ENCODE peak calls at places on chromosomes 1 and 21, in five cellular contexts. One of them, this sample, is unnamed.

GRCh38 chr1:240866724-240867123 is 254.8 kb upstream of the GREM2 start:
- DNase-seq in omental fat pad: no peak
- DNase-seq in cardiac muscle cell: no peak
- DNase-seq in osteocyte: no peak
- DNase-seq in T47D: no peak
- DNase-seq in this sample: no peak

GRCh38 chr1:112818990-112819689 is 104.0 kb upstream of the PPM1J start:
- DNase-seq in cardiac muscle cell: peak; percentile 91
- DNase-seq in T47D: no peak
- DNase-seq in osteocyte: no peak
- DNase-seq in omental fat pad: no peak
- DNase-seq in this sample: no peak

GRCh38 chr1:34918609-34919561 is 10.6 kb downstream of the DLGAP3 start:
- DNase-seq in cardiac muscle cell: no peak
- DNase-seq in T47D: no peak
- DNase-seq in omental fat pad: no peak
- DNase-seq in osteocyte: peak; percentile 76
- DNase-seq in this sample: no peak

GRCh38 chr1:212531267-212531666 is 77.3 kb upstream of the ATF3 start:
- DNase-seq in cardiac muscle cell: no peak
- DNase-seq in T47D: no peak
- DNase-seq in omental fat pad: no peak
- DNase-seq in osteocyte: no peak
- DNase-seq in this sample: no peak

GRCh38 chr21:42302292-42302650 is 12.9 kb downstream of the TFF3 start:
- DNase-seq in cardiac muscle cell: no peak
- DNase-seq in osteocyte: no peak
- DNase-seq in T47D: no peak
- DNase-seq in omental fat pad: no peak
- DNase-seq in this sample: no peak

GRCh38 chr1:47317841-47318240 is 3.9 kb upstream of the STIL start:
- DNase-seq in osteocyte: no peak
- DNase-seq in cardiac muscle cell: no peak
- DNase-seq in omental fat pad: no peak
- DNase-seq in T47D: no peak
- DNase-seq in this sample: no peak

GRCh38 chr1:31655756-31656155 is 11.1 kb upstream of the PEF1 start:
- DNase-seq in cardiac muscle cell: no peak
- DNase-seq in T47D: no peak
- DNase-seq in osteocyte: no peak
- DNase-seq in omental fat pad: no peak
- DNase-seq in this sample: no peak

GRCh38 chr1:1116701-1117468 is 996 bp upstream of the C1orf159 start:
- DNase-seq in omental fat pad: no peak
- DNase-seq in T47D: no peak
- DNase-seq in cardiac muscle cell: no peak
- DNase-seq in osteocyte: no peak
- DNase-seq in this sample: no peak

GRCh38 chr1:7549693-7550161 is 221.4 kb upstream of the VAMP3 start:
- DNase-seq in osteocyte: no peak
- DNase-seq in T47D: no peak
- DNase-seq in cardiac muscle cell: no peak
- DNase-seq in omental fat pad: no peak
- DNase-seq in this sample: no peak

GRCh38 chr1:204617256-204618147 is 68.0 kb downstream of the LRRN2 start:
- DNase-seq in osteocyte: no peak
- DNase-seq in cardiac muscle cell: no peak
- DNase-seq in omental fat pad: no peak
- DNase-seq in T47D: no peak
- DNase-seq in this sample: no peak

GRCh38 chr21:45592208-45592619 is 50.0 kb upstream of the SLC19A1 start:
- DNase-seq in T47D: no peak
- DNase-seq in cardiac muscle cell: no peak
- DNase-seq in omental fat pad: no peak
- DNase-seq in osteocyte: no peak
- DNase-seq in this sample: no peak

GRCh38 chr1:60073605-60074278 is at the start of gene C1orf87:
- DNase-seq in T47D: no peak
- DNase-seq in osteocyte: no peak
- DNase-seq in omental fat pad: no peak
- DNase-seq in cardiac muscle cell: no peak
- DNase-seq in this sample: no peak

GRCh38 chr1:93016171-93016570 is 54.9 kb upstream of the DIPK1A start:
- DNase-seq in osteocyte: no peak
- DNase-seq in cardiac muscle cell: peak; percentile 50
- DNase-seq in T47D: no peak
- DNase-seq in omental fat pad: no peak
- DNase-seq in this sample: no peak

GRCh38 chr1:19395678-19396192 is 83.6 kb downstream of the SLC66A1 start:
- DNase-seq in T47D: no peak
- DNase-seq in cardiac muscle cell: no peak
- DNase-seq in osteocyte: no peak
- DNase-seq in omental fat pad: no peak
- DNase-seq in this sample: no peak

GRCh38 chr1:247865416-247865815 is 8.4 kb downstream of the TRIM58 start:
- DNase-seq in omental fat pad: no peak
- DNase-seq in T47D: no peak
- DNase-seq in cardiac muscle cell: no peak
- DNase-seq in osteocyte: no peak
- DNase-seq in this sample: no peak

GRCh38 chr1:156091610-156092009 is 9.3 kb upstream of the MEX3A start:
- DNase-seq in osteocyte: no peak
- DNase-seq in cardiac muscle cell: no peak
- DNase-seq in omental fat pad: no peak
- DNase-seq in T47D: no peak
- DNase-seq in this sample: no peak